ENCODE peak calls at places on chromosome 21, in four cellular contexts. One of them, this sample, is unnamed.

GRCh38 chr21:39837861-39838359 is 29.3 kb upstream of the PCP4 start:
- DNase-seq in GM12878: no peak
- DNase-seq in HepG2: no peak
- DNase-seq in K562: no peak
- DNase-seq in this sample: no peak

GRCh38 chr21:26892151-26892550 is 46.9 kb upstream of the ADAMTS1 start:
- DNase-seq in GM12878: no peak
- DNase-seq in HepG2: no peak
- DNase-seq in K562: no peak
- DNase-seq in this sample: no peak

GRCh38 chr21:26072891-26073615 is 97.5 kb downstream of the APP start:
- DNase-seq in GM12878: no peak
- DNase-seq in HepG2: no peak
- DNase-seq in K562: no peak
- DNase-seq in this sample: no peak

GRCh38 chr21:32626633-32627196 is 14.5 kb upstream of the CFAP298 start:
- DNase-seq in GM12878: no peak
- DNase-seq in HepG2: no peak
- DNase-seq in K562: no peak
- DNase-seq in this sample: no peak

GRCh38 chr21:39681845-39682244 is 63.1 kb upstream of the IGSF5 start:
- DNase-seq in GM12878: no peak
- DNase-seq in HepG2: no peak
- DNase-seq in K562: no peak
- DNase-seq in this sample: no peak

GRCh38 chr21:28906236-28906635 is 86.4 kb downstream of the LTN1 start:
- DNase-seq in GM12878: no peak
- DNase-seq in HepG2: no peak
- DNase-seq in K562: no peak
- DNase-seq in this sample: no peak

GRCh38 chr21:16213518-16213917 is 483.7 kb downstream of the USP25 start:
- DNase-seq in GM12878: no peak
- DNase-seq in HepG2: no peak
- DNase-seq in K562: no peak
- DNase-seq in this sample: no peak

GRCh38 chr21:16420086-16420724 is 690.4 kb downstream of the USP25 start:
- DNase-seq in GM12878: no peak
- DNase-seq in HepG2: peak
- DNase-seq in K562: no peak
- DNase-seq in this sample: no peak

GRCh38 chr21:37412603-37413360 is 46.2 kb downstream of the DYRK1A start:
- DNase-seq in GM12878: no peak
- DNase-seq in HepG2: no peak
- DNase-seq in K562: no peak
- DNase-seq in this sample: no peak

GRCh38 chr21:31489014-31489413 is 145.0 kb upstream of the TIAM1 start:
- DNase-seq in GM12878: no peak
- DNase-seq in HepG2: no peak
- DNase-seq in K562: no peak
- DNase-seq in this sample: no peak

GRCh38 chr21:38857152-38857825 is 51.6 kb downstream of the ETS2 start:
- DNase-seq in GM12878: no peak
- DNase-seq in HepG2: peak
- DNase-seq in K562: peak
- DNase-seq in this sample: no peak

GRCh38 chr21:32382108-32382601 is 10.7 kb downstream of the URB1 start:
- DNase-seq in GM12878: no peak
- DNase-seq in HepG2: no peak
- DNase-seq in K562: no peak
- DNase-seq in this sample: no peak

GRCh38 chr21:44421901-44422840 is 33.1 kb upstream of the LRRC3 start:
- DNase-seq in GM12878: no peak
- DNase-seq in HepG2: no peak
- DNase-seq in K562: no peak
- DNase-seq in this sample: no peak

GRCh38 chr21:44420416-44421205 is 34.7 kb upstream of the LRRC3 start:
- DNase-seq in GM12878: no peak
- DNase-seq in HepG2: no peak
- DNase-seq in K562: no peak
- DNase-seq in this sample: no peak

GRCh38 chr21:44418876-44419230 is 36.5 kb upstream of the LRRC3 start:
- DNase-seq in GM12878: no peak
- DNase-seq in HepG2: no peak
- DNase-seq in K562: no peak
- DNase-seq in this sample: no peak

GRCh38 chr21:44418108-44418875 is 37.0 kb upstream of the LRRC3 start:
- DNase-seq in GM12878: no peak
- DNase-seq in HepG2: no peak
- DNase-seq in K562: no peak
- DNase-seq in this sample: no peak

DNA sequence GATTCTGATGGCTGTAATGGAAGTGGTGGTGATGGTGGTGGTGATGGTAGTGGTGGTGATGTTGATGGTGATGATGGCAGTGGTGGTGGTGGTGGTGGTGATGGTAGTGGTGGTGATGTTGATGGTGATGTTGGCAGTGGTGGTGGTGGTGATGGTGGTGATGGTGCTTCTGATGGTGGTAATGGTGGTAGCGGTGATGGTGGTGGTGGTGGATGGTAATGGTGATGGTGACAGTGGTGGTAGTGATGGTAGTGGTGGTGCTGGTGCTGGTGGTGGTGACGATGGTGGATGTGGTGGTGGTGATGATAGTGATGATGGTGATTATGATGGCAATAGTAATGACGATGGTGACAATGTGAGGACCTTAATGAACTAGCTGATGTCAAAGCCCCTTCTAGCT is 35.6 kb upstream of the LRRC3 start:
- DNase-seq in GM12878: no peak
- DNase-seq in HepG2: no peak
- DNase-seq in K562: no peak
- DNase-seq in this sample: no peak
- TF ChIP-seq HDAC6 in GM12878: no peak
- TF ChIP-seq HDAC6 in HepG2: no peak
- TF ChIP-seq HDAC6 in K562: no peak
- TF ChIP-seq HDAC6 in this sample: no peak

GRCh38 chr21:41280115-41280919 is 36.3 kb upstream of the FAM3B start:
- DNase-seq in GM12878: no peak
- DNase-seq in HepG2: no peak
- DNase-seq in K562: no peak
- DNase-seq in this sample: no peak
- TF ChIP-seq HDAC6 in GM12878: no peak
- TF ChIP-seq HDAC6 in HepG2: no peak
- TF ChIP-seq HDAC6 in K562: no peak
- TF ChIP-seq HDAC6 in this sample: no peak

GRCh38 chr21:45831991-45832740 is 149.4 kb upstream of the COL6A1 start:
- DNase-seq in GM12878: no peak
- DNase-seq in HepG2: no peak
- DNase-seq in K562: no peak
- DNase-seq in this sample: no peak

GRCh38 chr21:45828580-45829565 is 152.7 kb upstream of the COL6A1 start:
- DNase-seq in GM12878: no peak
- DNase-seq in HepG2: no peak
- DNase-seq in K562: no peak
- DNase-seq in this sample: no peak

GRCh38 chr21:45830720-45831366 is 150.7 kb upstream of the COL6A1 start:
- DNase-seq in GM12878: no peak
- DNase-seq in HepG2: no peak
- DNase-seq in K562: no peak
- DNase-seq in this sample: peak

GRCh38 chr21:45829566-45830147 is 151.9 kb upstream of the COL6A1 start:
- DNase-seq in GM12878: no peak
- DNase-seq in HepG2: no peak
- DNase-seq in K562: no peak
- DNase-seq in this sample: no peak

GRCh38 chr21:45830221-45830640 is 151.3 kb upstream of the COL6A1 start:
- DNase-seq in GM12878: no peak
- DNase-seq in HepG2: no peak
- DNase-seq in K562: peak
- DNase-seq in this sample: peak
- TF ChIP-seq HDAC6 in GM12878: no peak
- TF ChIP-seq HDAC6 in HepG2: no peak
- TF ChIP-seq HDAC6 in K562: no peak
- TF ChIP-seq HDAC6 in this sample: no peak

DNA sequence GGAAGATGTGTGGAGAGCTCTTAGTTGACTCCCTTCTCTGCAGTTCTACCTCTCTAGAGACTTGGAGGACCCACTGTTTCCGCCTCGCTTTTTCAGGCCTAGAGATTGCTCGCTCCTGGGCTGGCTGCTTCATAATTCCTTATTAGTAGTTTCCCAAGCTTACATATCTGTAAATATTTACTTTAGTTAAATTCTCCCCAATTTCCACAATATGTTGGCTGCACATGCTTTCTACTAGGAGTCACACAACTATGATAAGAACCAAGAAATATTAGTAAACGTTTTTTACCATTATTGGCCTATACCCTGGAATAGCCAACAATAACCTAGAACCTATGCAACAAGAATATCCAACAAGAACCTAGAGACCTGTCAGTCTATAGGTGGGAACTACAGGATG is 129.0 kb upstream of the RUNX1 start:
- DNase-seq in GM12878: no peak
- DNase-seq in HepG2: no peak
- DNase-seq in K562: no peak
- DNase-seq in this sample: no peak
- TF ChIP-seq HDAC6 in GM12878: no peak
- TF ChIP-seq HDAC6 in HepG2: no peak
- TF ChIP-seq HDAC6 in K562: no peak
- TF ChIP-seq HDAC6 in this sample: no peak

DNA sequence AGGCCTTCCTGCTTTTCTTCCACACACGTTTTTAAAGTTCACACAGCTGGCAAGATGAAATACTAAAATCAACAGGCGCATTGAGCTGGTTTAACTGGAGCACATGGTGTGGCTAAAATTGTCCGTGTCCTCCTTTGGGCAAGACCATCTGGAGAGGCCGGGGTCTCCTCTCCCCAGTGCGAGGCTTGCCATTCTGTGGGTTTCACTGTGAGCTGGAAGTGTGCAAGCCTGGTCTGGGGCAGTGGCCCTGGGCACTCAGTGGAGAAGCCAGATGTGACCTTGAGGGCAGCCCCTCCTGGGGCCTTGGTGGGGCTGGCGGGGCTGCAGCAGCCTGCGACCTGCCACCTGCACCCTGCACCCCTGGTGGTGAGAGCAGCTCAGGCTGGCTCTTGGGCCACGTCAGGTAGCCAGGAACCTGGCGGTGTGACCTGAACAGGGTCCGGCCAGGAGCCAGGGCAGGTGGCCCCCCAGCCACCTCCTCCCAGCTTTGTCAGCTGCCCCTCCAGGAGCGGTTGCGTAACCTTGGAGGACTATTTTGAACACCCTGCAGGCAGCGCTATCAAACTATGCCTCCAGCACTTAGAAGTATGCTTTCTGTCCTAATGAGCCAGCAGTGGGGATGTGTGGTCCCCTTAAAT is 52.4 kb downstream of the SLC37A1 start:
- DNase-seq in GM12878: no peak
- DNase-seq in HepG2: no peak
- DNase-seq in K562: no peak
- DNase-seq in this sample: no peak
- TF ChIP-seq HDAC6 in GM12878: no peak
- TF ChIP-seq HDAC6 in HepG2: no peak
- TF ChIP-seq HDAC6 in K562: no peak
- TF ChIP-seq HDAC6 in this sample: no peak

This sample was measured in H1.